ENCODE peak calls at places on chromosomes 2 and 18, in four cellular contexts. One of them, this sample, is unnamed.

GRCh38 chr2:101063352-101063751 is 61.3 kb downstream of the RPL31 start:
- DNase-seq in bronchial epithelial cell: no peak
- DNase-seq in body of pancreas: no peak
- DNase-seq in WTC11: no peak
- DNase-seq in this sample: no peak

GRCh38 chr2:6827516-6828298 is 38.0 kb downstream of the CMPK2 start:
- DNase-seq in WTC11: no peak
- DNase-seq in bronchial epithelial cell: no peak
- DNase-seq in body of pancreas: no peak
- DNase-seq in this sample: no peak

GRCh38 chr2:42567389-42567788 is 1.0 kb upstream of the MTA3 start:
- DNase-seq in bronchial epithelial cell: no peak
- DNase-seq in body of pancreas: no peak
- DNase-seq in WTC11: no peak
- DNase-seq in this sample: no peak

GRCh38 chr18:21484851-21485636 is 115.5 kb downstream of the ESCO1 start:
- DNase-seq in bronchial epithelial cell: peak
- DNase-seq in body of pancreas: no peak
- DNase-seq in WTC11: no peak
- DNase-seq in this sample: no peak

GRCh38 chr2:152571035-152571766 is 146.1 kb downstream of the PRPF40A start:
- DNase-seq in bronchial epithelial cell: peak
- DNase-seq in WTC11: no peak
- DNase-seq in body of pancreas: no peak
- DNase-seq in this sample: no peak

GRCh38 chr2:130727286-130727924 is 1.5 kb upstream of the GPR148 start:
- DNase-seq in body of pancreas: peak
- DNase-seq in bronchial epithelial cell: peak
- DNase-seq in WTC11: peak
- DNase-seq in this sample: no peak

GRCh38 chr2:10931710-10932255 is 20.0 kb downstream of the KCNF1 start:
- DNase-seq in WTC11: no peak
- DNase-seq in body of pancreas: no peak
- DNase-seq in bronchial epithelial cell: peak
- DNase-seq in this sample: no peak

GRCh38 chr2:203748331-203749126 is 42.1 kb downstream of the CD28 start:
- DNase-seq in body of pancreas: no peak
- DNase-seq in bronchial epithelial cell: no peak
- DNase-seq in WTC11: no peak
- DNase-seq in this sample: no peak

GRCh38 chr2:174051741-174052638 is 86.8 kb upstream of the SP3 start:
- DNase-seq in bronchial epithelial cell: peak
- DNase-seq in WTC11: no peak
- DNase-seq in body of pancreas: peak
- DNase-seq in this sample: no peak

GRCh38 chr18:75205760-75206109 is 3.2 kb downstream of the PTGR3 start:
- DNase-seq in WTC11: no peak
- DNase-seq in bronchial epithelial cell: no peak
- DNase-seq in body of pancreas: no peak
- DNase-seq in this sample: no peak

GRCh38 chr2:155703048-155703447 is 629.5 kb downstream of the NR4A2 start:
- DNase-seq in body of pancreas: no peak
- DNase-seq in bronchial epithelial cell: no peak
- DNase-seq in WTC11: no peak
- DNase-seq in this sample: no peak

GRCh38 chr2:45494275-45494977 is 116.6 kb downstream of the SRBD1 start:
- DNase-seq in body of pancreas: no peak
- DNase-seq in bronchial epithelial cell: peak
- DNase-seq in WTC11: no peak
- DNase-seq in this sample: no peak

GRCh38 chr2:62112192-62112591 is 83.7 kb upstream of the B3GNT2 start:
- DNase-seq in WTC11: no peak
- DNase-seq in body of pancreas: no peak
- DNase-seq in bronchial epithelial cell: peak
- DNase-seq in this sample: no peak

GRCh38 chr2:204681412-204681811 is 136.1 kb downstream of the PARD3B start:
- DNase-seq in WTC11: no peak
- DNase-seq in body of pancreas: no peak
- DNase-seq in bronchial epithelial cell: no peak
- DNase-seq in this sample: no peak

GRCh38 chr2:233597522-233597921 is 19.9 kb upstream of the UGT1A8 start:
- DNase-seq in body of pancreas: no peak
- DNase-seq in WTC11: no peak
- DNase-seq in bronchial epithelial cell: no peak
- DNase-seq in this sample: no peak

GRCh38 chr2:159613515-159614336 is 2.6 kb downstream of the BAZ2B start:
- DNase-seq in body of pancreas: no peak
- DNase-seq in WTC11: no peak
- DNase-seq in bronchial epithelial cell: peak
- DNase-seq in this sample: no peak

GRCh38 chr2:65383571-65384488 is 48.6 kb downstream of the SPRED2 start:
- DNase-seq in body of pancreas: peak
- DNase-seq in WTC11: no peak
- DNase-seq in bronchial epithelial cell: peak
- DNase-seq in this sample: no peak

GRCh38 chr2:221075203-221075602 is 496.9 kb downstream of the EPHA4 start:
- DNase-seq in bronchial epithelial cell: no peak
- DNase-seq in WTC11: no peak
- DNase-seq in body of pancreas: no peak
- DNase-seq in this sample: no peak

GRCh38 chr2:234026111-234026510 is 24.4 kb upstream of the SPP2 start:
- DNase-seq in bronchial epithelial cell: no peak
- DNase-seq in WTC11: no peak
- DNase-seq in body of pancreas: no peak
- DNase-seq in this sample: no peak

GRCh38 chr18:45416168-45416567 is 199.1 kb upstream of the SLC14A2 start:
- DNase-seq in body of pancreas: peak
- DNase-seq in WTC11: no peak
- DNase-seq in bronchial epithelial cell: no peak
- DNase-seq in this sample: no peak

GRCh38 chr2:231133365-231134114 is 8.7 kb upstream of the HTR2B start:
- DNase-seq in body of pancreas: no peak
- DNase-seq in bronchial epithelial cell: peak
- DNase-seq in WTC11: no peak
- DNase-seq in this sample: no peak

DNA sequence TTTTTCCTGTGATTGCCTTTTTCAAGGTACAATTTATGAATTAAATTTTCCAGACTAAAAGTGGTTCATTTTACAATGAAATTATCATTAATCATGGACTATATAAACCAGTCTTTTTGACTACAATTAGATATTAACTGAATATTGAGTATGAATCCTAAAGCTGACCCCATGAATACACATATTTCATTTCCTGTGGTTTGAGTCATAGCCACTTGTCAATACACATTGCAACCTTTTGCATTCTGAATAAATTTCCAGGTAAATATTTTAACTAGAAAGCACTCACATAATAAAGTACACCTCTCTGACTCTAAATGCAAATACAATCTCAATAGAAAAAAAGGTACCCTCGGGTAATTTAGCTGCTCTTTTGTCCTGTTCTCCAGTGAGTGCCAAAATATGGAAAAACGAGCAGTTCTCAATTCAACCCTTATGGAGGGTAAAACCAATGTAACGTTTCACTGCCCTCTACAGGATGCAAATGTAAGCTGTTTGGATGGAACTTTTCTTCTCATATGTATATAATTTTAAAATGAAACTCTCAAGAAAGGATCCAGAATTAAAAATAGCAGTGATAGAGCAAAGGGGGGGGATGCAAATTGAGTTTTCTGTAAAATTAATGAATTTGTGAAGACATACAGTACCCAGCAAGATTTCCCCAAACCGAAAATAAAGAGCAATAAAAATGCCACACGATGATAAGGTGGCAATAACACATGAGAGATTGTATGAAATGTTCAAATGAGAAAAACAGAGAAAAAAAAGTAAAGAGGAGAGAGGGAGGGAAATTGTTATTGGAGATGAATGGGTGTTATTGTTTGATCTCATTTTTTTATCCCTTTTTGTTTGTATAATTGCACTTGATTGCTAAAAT is 1795.7 kb upstream of the PIK3C3 start:
- DNase-seq in bronchial epithelial cell: peak
- DNase-seq in body of pancreas: no peak
- DNase-seq in WTC11: no peak
- DNase-seq in this sample: no peak
- TF ChIP-seq CTCF in bronchial epithelial cell: peak
- TF ChIP-seq CTCF in body of pancreas: peak
- TF ChIP-seq CTCF in WTC11: peak
- TF ChIP-seq CTCF in this sample: peak

GRCh38 chr2:166418853-166419615 is 43.3 kb upstream of the SCN9A start:
- DNase-seq in bronchial epithelial cell: no peak
- DNase-seq in body of pancreas: no peak
- DNase-seq in WTC11: no peak
- DNase-seq in this sample: no peak

GRCh38 chr2:166417669-166418068 is 41.9 kb upstream of the SCN9A start:
- DNase-seq in WTC11: no peak
- DNase-seq in bronchial epithelial cell: peak
- DNase-seq in body of pancreas: no peak
- DNase-seq in this sample: no peak

GRCh38 chr2:166424841-166425240 is 49.1 kb upstream of the SCN9A start:
- DNase-seq in WTC11: no peak
- DNase-seq in body of pancreas: no peak
- DNase-seq in bronchial epithelial cell: no peak
- DNase-seq in this sample: no peak

DNA sequence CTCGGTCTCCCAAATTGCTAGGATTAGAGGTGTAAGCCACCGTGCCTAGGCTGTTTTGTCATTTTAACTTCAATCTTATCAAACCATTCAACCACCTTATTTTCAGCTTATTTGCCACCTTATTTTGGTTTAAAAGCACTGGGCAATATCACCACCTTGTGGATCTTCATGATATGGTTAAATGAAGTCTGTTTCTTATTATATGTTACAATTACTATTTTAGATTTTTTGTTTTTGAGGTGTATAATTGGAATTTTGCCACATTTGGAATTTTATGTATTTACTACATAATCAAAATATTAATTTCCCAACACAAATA is 43.8 kb upstream of the SCN9A start:
- DNase-seq in bronchial epithelial cell: peak
- DNase-seq in body of pancreas: no peak
- DNase-seq in WTC11: no peak
- DNase-seq in this sample: no peak
- TF ChIP-seq CTCF in bronchial epithelial cell: peak
- TF ChIP-seq CTCF in body of pancreas: peak
- TF ChIP-seq CTCF in WTC11: no peak
- TF ChIP-seq CTCF in this sample: peak

GRCh38 chr2:14480120-14480519 is 152.4 kb upstream of the LRATD1 start:
- DNase-seq in bronchial epithelial cell: no peak
- DNase-seq in WTC11: no peak
- DNase-seq in body of pancreas: no peak
- DNase-seq in this sample: no peak

GRCh38 chr2:14479486-14479885 is 153.0 kb upstream of the LRATD1 start:
- DNase-seq in bronchial epithelial cell: no peak
- DNase-seq in WTC11: no peak
- DNase-seq in body of pancreas: no peak
- DNase-seq in this sample: no peak

GRCh38 chr2:14475994-14476393 is 156.5 kb upstream of the LRATD1 start:
- DNase-seq in bronchial epithelial cell: no peak
- DNase-seq in body of pancreas: no peak
- DNase-seq in WTC11: no peak
- DNase-seq in this sample: no peak

GRCh38 chr2:14480906-14481305 is 151.6 kb upstream of the LRATD1 start:
- DNase-seq in bronchial epithelial cell: no peak
- DNase-seq in WTC11: no peak
- DNase-seq in body of pancreas: no peak
- DNase-seq in this sample: no peak
- TF ChIP-seq CTCF in bronchial epithelial cell: peak
- TF ChIP-seq CTCF in WTC11: no peak
- TF ChIP-seq CTCF in body of pancreas: no peak
- TF ChIP-seq CTCF in this sample: no peak

GRCh38 chr2:239824051-239824694 is 201.0 kb downstream of the NDUFA10 start:
- DNase-seq in bronchial epithelial cell: peak
- DNase-seq in body of pancreas: no peak
- DNase-seq in WTC11: peak
- DNase-seq in this sample: no peak
- TF ChIP-seq CTCF in bronchial epithelial cell: peak
- TF ChIP-seq CTCF in body of pancreas: peak
- TF ChIP-seq CTCF in WTC11: no peak
- TF ChIP-seq CTCF in this sample: peak

GRCh38 chr2:137123241-137123640 is 357.9 kb downstream of the THSD7B start:
- DNase-seq in body of pancreas: no peak
- DNase-seq in bronchial epithelial cell: no peak
- DNase-seq in WTC11: no peak
- DNase-seq in this sample: no peak
- TF ChIP-seq CTCF in body of pancreas: no peak
- TF ChIP-seq CTCF in bronchial epithelial cell: no peak
- TF ChIP-seq CTCF in WTC11: no peak
- TF ChIP-seq CTCF in this sample: no peak

DNA sequence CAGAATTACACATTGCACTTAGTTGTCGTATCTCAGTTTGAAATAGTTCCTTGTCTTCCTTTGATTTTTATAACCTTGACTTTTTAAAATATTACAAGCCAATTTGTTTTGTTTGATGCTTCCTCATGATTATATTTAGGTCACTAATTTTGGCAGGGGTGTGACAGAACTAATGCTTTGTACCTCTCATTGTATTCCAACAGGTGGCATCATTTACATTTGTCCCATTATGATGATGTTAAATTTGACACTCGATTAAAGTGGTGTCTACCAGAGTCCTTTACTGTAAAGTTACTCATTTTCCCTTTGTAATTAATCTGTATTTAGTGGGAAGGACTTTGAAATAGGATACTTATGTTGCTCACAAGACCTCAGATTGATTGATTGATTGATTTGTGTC is 21.5 kb upstream of the MFSD2B start:
- DNase-seq in bronchial epithelial cell: peak
- DNase-seq in WTC11: no peak
- DNase-seq in body of pancreas: no peak
- DNase-seq in this sample: no peak
- TF ChIP-seq CTCF in bronchial epithelial cell: peak
- TF ChIP-seq CTCF in WTC11: no peak
- TF ChIP-seq CTCF in body of pancreas: peak
- TF ChIP-seq CTCF in this sample: peak

DNA sequence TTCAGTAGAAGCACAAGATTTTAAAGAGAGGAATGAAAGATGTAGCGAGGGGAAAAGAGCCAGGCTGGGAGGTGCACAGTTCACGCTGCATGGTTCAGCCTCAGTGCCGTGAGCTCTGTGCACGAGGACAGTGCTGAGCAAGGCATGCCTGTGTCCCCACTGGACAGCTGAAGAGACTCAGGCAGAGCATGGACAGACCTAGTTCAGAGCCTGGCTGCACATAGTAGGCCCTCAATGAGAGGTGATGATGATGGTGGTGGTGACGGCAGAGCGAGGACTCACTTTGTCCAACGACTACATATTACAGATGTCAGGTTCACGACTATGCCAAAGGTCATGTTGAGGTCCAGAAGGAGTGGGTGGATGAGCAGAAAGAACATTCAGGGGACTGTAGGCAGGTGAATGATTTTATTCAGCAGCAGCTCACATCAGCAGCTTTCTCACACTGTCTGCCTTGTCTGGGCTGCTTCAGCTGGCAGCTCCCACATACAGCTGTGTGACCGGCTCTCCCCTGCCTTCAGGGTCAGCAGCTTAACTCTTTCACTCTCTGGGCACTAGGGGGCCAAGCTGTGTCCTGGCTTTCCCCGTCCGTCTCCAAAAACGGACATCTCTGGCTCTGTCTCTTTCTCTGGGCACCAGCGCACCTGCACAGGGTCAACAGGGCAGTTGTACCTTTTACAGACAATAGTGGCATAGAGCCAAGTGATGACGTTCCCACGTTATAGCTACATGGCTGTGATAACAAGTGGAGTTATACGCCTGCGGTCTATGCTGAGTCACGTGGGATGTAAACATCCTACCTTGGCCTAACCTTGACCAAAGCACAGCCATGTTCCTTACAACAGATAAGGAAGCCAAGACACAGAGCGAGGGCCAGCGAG is 128.8 kb upstream of the MSH6 start:
- DNase-seq in body of pancreas: peak
- DNase-seq in WTC11: peak
- DNase-seq in bronchial epithelial cell: peak
- DNase-seq in this sample: no peak
- TF ChIP-seq CTCF in body of pancreas: peak
- TF ChIP-seq CTCF in WTC11: peak
- TF ChIP-seq CTCF in bronchial epithelial cell: peak
- TF ChIP-seq CTCF in this sample: peak

This sample was measured in RWPE2.